ENCODE peak calls at places on chromosomes 13 and 19, in five cellular contexts. X is IMR-90, B is neuronal stem cell, W is mesenchymal stem cell, G is H1. J is an unnamed sample.
A peak's percentile ranks its signal among the peaks of the same experiment; 100 is the strongest.

GRCh38 chr13:48112896-48113525 is 18.1 kb upstream of the MED4 start:
- DNase-seq in X (peak; percentile 40), B (no peak), W (peak; percentile 6), G (no peak), J (peak; percentile 37)

GRCh38 chr13:34153428-34154180 is 335.7 kb downstream of the RFC3 start:
- DNase-seq in W (peak; percentile 6), G (no peak), X (no peak), B (no peak), J (no peak)

GRCh38 chr13:35481777-35482176 is 5.3 kb upstream of the MAB21L1 start:
- DNase-seq in X (no peak), W (no peak), B (no peak), G (no peak), J (no peak)

GRCh38 chr13:50574731-50575130 is 268.8 kb downstream of the DLEU7 start:
- DNase-seq in G (no peak), B (no peak), X (no peak), W (no peak), J (no peak)

GRCh38 chr13:83220241-83220640 is 662.0 kb downstream of the SLITRK1 start:
- DNase-seq in W (no peak), G (no peak), B (no peak), X (peak; percentile 51), J (no peak)

GRCh38 chr19:29887498-29887897 is 54.5 kb upstream of the URI1 start:
- DNase-seq in G (no peak), W (no peak), B (no peak), X (peak; percentile 10), J (no peak)

GRCh38 chr13:95256086-95256485 is 45.2 kb downstream of the ABCC4 start:
- DNase-seq in G (no peak), W (peak; percentile 86), X (peak; percentile 97), B (no peak), J (peak; percentile 83)

GRCh38 chr13:25688524-25688923 is 316.8 kb downstream of the ATP8A2 start:
- DNase-seq in W (no peak), X (no peak), G (no peak), B (no peak), J (no peak)

GRCh38 chr13:99215466-99215865 is 14.8 kb downstream of the UBAC2 start:
- DNase-seq in B (no peak), G (no peak), W (no peak), X (no peak), J (no peak)

GRCh38 chr13:49679244-49679643 is 12.0 kb downstream of the EBPL start:
- DNase-seq in B (no peak), G (no peak), X (peak; percentile 35), W (no peak), J (no peak)

GRCh38 chr13:44493213-44493812 is 82.8 kb downstream of the TSC22D1 start:
- DNase-seq in G (no peak), W (no peak), X (no peak), B (no peak), J (no peak)

GRCh38 chr19:52542984-52543664 is 15.7 kb downstream of the ZNF808 start:
- DNase-seq in G (no peak), W (no peak), B (no peak), X (peak; percentile 19), J (no peak)

GRCh38 chr13:52048516-52048915 is 24.0 kb downstream of the UTP14C start:
- DNase-seq in B (no peak), G (no peak), X (peak; percentile 41), W (no peak), J (no peak)

GRCh38 chr19:51810228-51810627 is 15.3 kb downstream of the FPR3 start:
- DNase-seq in B (no peak), G (no peak), X (no peak), W (no peak), J (peak; percentile 93)

GRCh38 chr19:36528921-36529518 is 949 bp upstream of the ZNF260 start:
- DNase-seq in W (no peak), X (no peak), B (no peak), G (peak; percentile 43), J (peak; percentile 4)

GRCh38 chr13:42574435-42575311 is 721 bp downstream of the TNFSF11 start:
- DNase-seq in B (no peak), W (peak; percentile 14), G (no peak), X (no peak), J (no peak)

GRCh38 chr13:43136940-43137574 is 113.7 kb downstream of the DNAJC15 start:
- DNase-seq in B (no peak), G (no peak), X (no peak), W (no peak), J (no peak)

GRCh38 chr19:35000647-35001501 is 751 bp downstream of the GRAMD1A start:
- DNase-seq in W (peak; percentile 67), B (no peak), G (no peak), X (peak; percentile 50), J (peak; percentile 30)

GRCh38 chr13:40061466-40062450 is 406.3 kb downstream of the COG6 start:
- DNase-seq in X (no peak), G (no peak), W (no peak), B (no peak), J (no peak)

GRCh38 chr19:42121666-42122069 is 10.6 kb downstream of the POU2F2 start:
- DNase-seq in B (no peak), W (peak; percentile 84), X (peak; percentile 88), G (no peak), J (peak; percentile 28)

GRCh38 chr19:7494416-7495098 is 5.7 kb upstream of the PEX11G start:
- DNase-seq in X (no peak), W (peak; percentile 93), B (no peak), G (no peak), J (no peak)

GRCh38 chr13:106432636-106433035 is 102.8 kb downstream of the EFNB2 start:
- DNase-seq in X (no peak), W (no peak), B (no peak), G (no peak), J (peak; percentile 62)

GRCh38 chr19:40612831-40613668 is 11.9 kb downstream of the LTBP4 start:
- DNase-seq in B (no peak), W (peak; percentile 66), X (no peak), G (peak; percentile 99), J (no peak)

GRCh38 chr13:27339299-27339698 is 68.7 kb downstream of the RASL11A start:
- DNase-seq in W (peak; percentile 47), X (peak; percentile 42), G (peak; percentile 77), B (no peak), J (peak; percentile 38)

GRCh38 chr19:53466726-53467125 is 807 bp upstream of the ZNF813 start:
- DNase-seq in B (no peak), W (peak; percentile 4), G (no peak), X (no peak), J (no peak)

GRCh38 chr13:35471466-35472307 is 4.8 kb downstream of the MAB21L1 start:
- DNase-seq in W (peak; percentile 16), X (no peak), B (peak; percentile 48), G (no peak), J (no peak)

GRCh38 chr19:48529156-48529555 is 17.5 kb upstream of the LMTK3 start:
- DNase-seq in W (no peak), B (no peak), G (no peak), X (no peak), J (no peak)

GRCh38 chr19:4800591-4801081 is 9.1 kb downstream of the FEM1A start:
- DNase-seq in W (no peak), G (no peak), B (no peak), X (no peak), J (peak; percentile 98)

GRCh38 chr13:31653730-31654129 is 85.6 kb upstream of the RXFP2 start:
- DNase-seq in G (no peak), B (no peak), X (no peak), W (no peak), J (no peak)

GRCh38 chr13:25783480-25784081 is 268.2 kb downstream of the SHISA2 start:
- DNase-seq in X (no peak), W (no peak), B (no peak), G (no peak), J (peak; percentile 40)

GRCh38 chr13:67283602-67284001 is 53.5 kb upstream of the PCDH9 start:
- DNase-seq in X (peak; percentile 13), B (no peak), G (no peak), W (peak; percentile 52), J (no peak)
- H4K91ac ChIP-seq in X (no peak overlapping the region), B (no peak overlapping the region), G (no peak overlapping the region), W (no peak overlapping the region), J (no peak overlapping the region)

GRCh38 chr19:38710416-38710702 is 33.9 kb downstream of the CAPN12 start:
- DNase-seq in B (no peak), G (no peak), W (no peak), X (no peak), J (no peak)
- H3K36me3 ChIP-seq in B (peaks cover 96% of the 10 kb centered on the region), G (peaks cover 65% of the 10 kb centered on the region), W (peaks cover 90% of the 10 kb centered on the region), X (peaks cover 87% of the 10 kb centered on the region), J (peaks cover 98% of the 10 kb centered on the region)

GRCh38 chr19:3607398-3608078 is 863 bp upstream of the TBXA2R start:
- DNase-seq in W (peak; percentile 45), X (no peak), G (peak; percentile 77), B (no peak), J (no peak)
- H3K27ac ChIP-seq in W (peak overlapping the region; percentile 76), X (peak overlapping the region; percentile 59), G (no peak overlapping the region), B (no peak overlapping the region), J (no peak overlapping the region)

DNA sequence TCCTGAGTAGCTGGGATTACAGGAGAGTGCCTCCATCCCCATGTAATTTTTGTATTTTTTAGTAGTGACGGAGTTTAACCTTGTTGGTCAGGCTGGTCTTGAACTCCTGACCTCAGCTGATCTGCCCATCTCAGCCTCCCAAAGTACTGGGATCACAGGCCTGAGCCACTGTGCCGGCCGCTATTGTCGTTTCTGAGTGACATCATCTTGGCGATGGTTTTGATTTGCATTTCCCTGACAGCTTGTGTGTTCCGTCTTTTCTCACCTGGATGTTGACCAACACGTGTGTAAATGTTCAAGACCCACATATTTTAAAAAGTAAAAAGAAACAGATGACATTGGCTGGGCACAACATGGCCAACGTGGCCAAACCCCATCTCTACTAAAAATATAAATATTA is 12.8 kb upstream of the MKNK2 start:
- DNase-seq in B (no peak), X (no peak), G (no peak), W (no peak), J (no peak)
- H4K91ac ChIP-seq in B (no peak overlapping the region), X (no peak overlapping the region), G (no peak overlapping the region), W (no peak overlapping the region), J (no peak overlapping the region)

GRCh38 chr19:1080360-1081161 is 13.6 kb downstream of the ARHGAP45 start:
- DNase-seq in W (no peak), G (no peak), X (no peak), B (no peak), J (no peak)

GRCh38 chr19:1081301-1082164 is 13.6 kb downstream of the POLR2E start:
- DNase-seq in B (no peak), G (peak; percentile 98), W (no peak), X (no peak), J (peak; percentile 88)

GRCh38 chr19:1082165-1082927 is 12.8 kb downstream of the POLR2E start:
- DNase-seq in W (no peak), G (peak; percentile 99), B (peak; percentile 69), X (no peak), J (peak; percentile 93)

GRCh38 chr19:1076951-1077350 is 10.0 kb downstream of the ARHGAP45 start:
- DNase-seq in X (no peak), B (no peak), W (no peak), G (no peak), J (no peak)

DNA sequence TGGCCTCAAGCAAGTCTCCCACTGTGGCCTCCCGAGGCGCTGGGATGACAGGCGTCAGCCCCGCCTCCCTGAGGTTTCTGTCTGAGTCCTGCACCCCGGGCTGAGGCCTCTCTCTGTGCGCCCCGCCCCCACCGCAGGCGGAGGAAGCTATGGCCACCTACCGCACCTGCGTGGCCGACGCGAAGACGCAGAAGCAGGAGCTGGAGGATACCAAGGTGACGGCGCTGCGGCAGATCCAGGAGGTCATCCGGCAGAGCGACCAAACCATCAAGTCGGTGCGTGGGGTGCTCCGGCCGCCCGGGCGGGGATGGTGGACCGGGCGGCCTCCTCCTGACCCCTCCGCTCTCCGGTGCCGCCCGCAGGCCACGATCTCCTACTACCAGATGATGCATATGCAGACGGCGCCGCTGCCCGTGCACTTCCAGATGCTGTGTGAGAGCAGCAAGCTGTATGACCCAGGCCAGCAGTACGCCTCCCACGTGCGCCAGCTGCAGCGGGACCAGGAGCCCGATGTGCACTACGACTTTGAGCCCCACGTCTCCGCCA is 12.7 kb downstream of the ARHGAP45 start:
- DNase-seq in W (no peak), G (no peak), X (no peak), B (no peak), J (no peak)
- H3K36me3 ChIP-seq in W (no peaks in the 10 kb centered on the region), G (peaks cover 54% of the 10 kb centered on the region), X (no peaks in the 10 kb centered on the region), B (peaks cover 57% of the 10 kb centered on the region), J (peaks cover 3% of the 10 kb centered on the region)

J was measured in trophoblast cell.